ENCODE peak calls at places on chromosomes 2 and 18, in five cellular contexts. X is amygdala; P is ovary; B is stimulated activated CD8-positive, alpha-beta memory T cell treated with anti-CD3 and anti-CD28 coated beads, Interleukin-12 subunit alpha, Interleukin-12 subunit beta, amount 100 ng/mL, for 4 hours; V is PC-3. R is an unnamed sample.
A peak's percentile ranks its signal among the peaks of the same experiment; 100 is the strongest.

GRCh38 chr2:66569321-66569851 is 134.5 kb downstream of the MEIS1 start:
- DNase-seq in V (no peak), B (no peak), P (no peak), X (no peak), R (peak; percentile 85)

GRCh38 chr2:148527488-148528340 is 116.8 kb upstream of the EPC2 start:
- DNase-seq in V (peak; percentile 49), X (no peak), P (no peak), B (no peak), R (no peak)

GRCh38 chr2:151817929-151818328 is 10.3 kb downstream of the ARL5A start:
- DNase-seq in V (no peak), X (no peak), P (no peak), B (no peak), R (no peak)

GRCh38 chr2:227653419-227653818 is 13.2 kb upstream of the SCYGR5 start:
- DNase-seq in P (no peak), V (no peak), B (no peak), X (no peak), R (peak; percentile 27)

GRCh38 chr2:240302041-240302440 is 133.4 kb upstream of the GPC1 start:
- DNase-seq in V (no peak), B (no peak), X (no peak), P (no peak), R (no peak)

GRCh38 chr2:121903037-121903689 is 147.7 kb downstream of the TSN start:
- DNase-seq in X (no peak), B (no peak), V (no peak), P (no peak), R (no peak)

GRCh38 chr2:156031121-156031520 is 301.4 kb downstream of the NR4A2 start:
- DNase-seq in P (no peak), V (no peak), B (no peak), X (no peak), R (no peak)

GRCh38 chr2:11746807-11747459 is 501 bp downstream of the LPIN1 start:
- DNase-seq in B (no peak), P (no peak), V (peak; percentile 47), X (no peak), R (peak; percentile 16)

GRCh38 chr2:208280933-208281332 is 14.9 kb downstream of the PIKFYVE start:
- DNase-seq in X (no peak), P (no peak), B (no peak), V (peak; percentile 13), R (peak; percentile 77)

GRCh38 chr18:55234366-55235093 is 275.3 kb upstream of the CCDC68 start:
- DNase-seq in P (peak; percentile 81), X (peak; percentile 75), V (peak; percentile 88), B (peak; percentile 2), R (peak; percentile 79)

R was measured in IMR-90.